ENCODE peak calls at places on chromosomes 3 and 15, in six cellular contexts. D is K562, W is activated T-cell treated with anti-CD3 and anti-CD28 coated beads for 1 hour, X is Kasumi-1, O is heart left ventricle, G is GDM1. J is an unnamed sample.
A peak's percentile ranks its signal among the peaks of the same experiment; 100 is the strongest.

GRCh38 chr3:63808633-63809032 is 10.5 kb upstream of the C3orf49 start:
- DNase-seq in W (no peak), X (no peak), O (no peak), D (no peak), G (no peak), J (no peak)

GRCh38 chr15:64284037-64284436 is 71.9 kb downstream of the CSNK1G1 start:
- DNase-seq in G (no peak), W (no peak), X (peak; percentile 67), D (no peak), O (no peak), J (no peak)

GRCh38 chr3:185153861-185154629 is 1.2 kb upstream of the C3orf70 start:
- DNase-seq in D (no peak), G (no peak), X (no peak), O (no peak), W (no peak), J (no peak)

GRCh38 chr15:74725241-74725774 is at the start of gene CYP1A1:
- DNase-seq in G (no peak), X (peak; percentile 37), O (no peak), W (no peak), D (no peak), J (peak; percentile 38)

GRCh38 chr3:10154335-10155122 is 10.2 kb upstream of the IRAK2 start:
- DNase-seq in O (no peak), D (no peak), W (no peak), X (no peak), G (no peak), J (no peak)

GRCh38 chr15:70788114-70789049 is 25.0 kb upstream of the UACA start:
- DNase-seq in G (no peak), W (no peak), O (no peak), D (no peak), X (no peak), J (no peak)

GRCh38 chr3:132145833-132146232 is 111.0 kb upstream of the CPNE4 start:
- DNase-seq in W (no peak), X (no peak), O (no peak), D (no peak), G (no peak), J (no peak)

GRCh38 chr15:86553116-86553515 is 473.4 kb downstream of the AGBL1 start:
- DNase-seq in D (no peak), X (no peak), W (no peak), O (no peak), G (no peak), J (no peak)

GRCh38 chr3:29619676-29620075 is 338.8 kb downstream of the RBMS3 start:
- DNase-seq in D (no peak), O (no peak), X (no peak), W (no peak), G (no peak), J (no peak)

GRCh38 chr15:62391565-62392262 is 226.6 kb upstream of the C2CD4B start:
- DNase-seq in O (peak; percentile 71), D (peak; percentile 22), X (peak; percentile 26), W (no peak), G (no peak), J (peak; percentile 22)

GRCh38 chr3:115245437-115245836 is 98.3 kb upstream of the ZBTB20 start:
- DNase-seq in O (peak; percentile 51), W (no peak), D (peak; percentile 23), X (no peak), G (no peak), J (no peak)